ENCODE peak calls at places on chromosomes 16 and 17, in seven cellular contexts. One of them, this sample, is unnamed.

GRCh38 chr16:88298882-88299745 is 83.6 kb upstream of the ZNF469 start:
- DNase-seq in K562: no peak
- DNase-seq in HCT116: no peak
- DNase-seq in GM12878: no peak
- DNase-seq in H1: no peak
- DNase-seq in HepG2: no peak
- DNase-seq in SK-N-SH: no peak
- DNase-seq in this sample: no peak

GRCh38 chr16:21610006-21610544 is 10.7 kb downstream of the METTL9 start:
- DNase-seq in K562: no peak
- DNase-seq in HCT116: no peak
- DNase-seq in GM12878: no peak
- DNase-seq in H1: no peak
- DNase-seq in HepG2: no peak
- DNase-seq in SK-N-SH: no peak
- DNase-seq in this sample: no peak

GRCh38 chr16:64627288-64627687 is 494.6 kb downstream of the CDH11 start:
- DNase-seq in K562: no peak
- DNase-seq in HCT116: no peak
- DNase-seq in GM12878: no peak
- DNase-seq in H1: no peak
- DNase-seq in HepG2: no peak
- DNase-seq in SK-N-SH: no peak
- DNase-seq in this sample: no peak

GRCh38 chr17:43877451-43878155 is 29.7 kb downstream of the MPP2 start:
- DNase-seq in K562: no peak
- DNase-seq in HCT116: no peak
- DNase-seq in GM12878: no peak
- DNase-seq in H1: no peak
- DNase-seq in HepG2: no peak
- DNase-seq in SK-N-SH: no peak
- DNase-seq in this sample: no peak

GRCh38 chr17:59154335-59154720 is 658 bp downstream of the SKA2 start:
- DNase-seq in K562: peak; percentile 18
- DNase-seq in HCT116: no peak
- DNase-seq in GM12878: no peak
- DNase-seq in H1: no peak
- DNase-seq in HepG2: peak; percentile 41
- DNase-seq in SK-N-SH: peak; percentile 53
- DNase-seq in this sample: no peak

GRCh38 chr17:81336296-81336929 is 41.3 kb upstream of the SLC38A10 start:
- DNase-seq in K562: no peak
- DNase-seq in HCT116: no peak
- DNase-seq in GM12878: no peak
- DNase-seq in H1: no peak
- DNase-seq in HepG2: no peak
- DNase-seq in SK-N-SH: no peak
- DNase-seq in this sample: no peak

GRCh38 chr17:69424287-69425041 is 10.0 kb downstream of the MAP2K6 start:
- DNase-seq in K562: no peak
- DNase-seq in HCT116: no peak
- DNase-seq in GM12878: no peak
- DNase-seq in H1: no peak
- DNase-seq in HepG2: no peak
- DNase-seq in SK-N-SH: no peak
- DNase-seq in this sample: peak; percentile 23

GRCh38 chr16:74743668-74744299 is 30.8 kb downstream of the FA2H start:
- DNase-seq in K562: peak; percentile 87
- DNase-seq in HCT116: peak; percentile 97
- DNase-seq in GM12878: no peak
- DNase-seq in H1: no peak
- DNase-seq in HepG2: peak; percentile 52
- DNase-seq in SK-N-SH: no peak
- DNase-seq in this sample: peak; percentile 52

GRCh38 chr16:9666834-9667480 is 515.3 kb downstream of the GRIN2A start:
- DNase-seq in K562: no peak
- DNase-seq in HCT116: no peak
- DNase-seq in GM12878: no peak
- DNase-seq in H1: no peak
- DNase-seq in HepG2: no peak
- DNase-seq in SK-N-SH: no peak
- DNase-seq in this sample: no peak

GRCh38 chr17:49572806-49573420 is 2.8 kb upstream of the NXPH3 start:
- DNase-seq in K562: no peak
- DNase-seq in HCT116: no peak
- DNase-seq in GM12878: no peak
- DNase-seq in H1: no peak
- DNase-seq in HepG2: no peak
- DNase-seq in SK-N-SH: no peak
- DNase-seq in this sample: no peak

GRCh38 chr17:77836557-77837041 is 121.9 kb upstream of the TNRC6C start:
- DNase-seq in K562: no peak
- DNase-seq in HCT116: peak; percentile 65
- DNase-seq in GM12878: no peak
- DNase-seq in H1: no peak
- DNase-seq in HepG2: no peak
- DNase-seq in SK-N-SH: no peak
- DNase-seq in this sample: peak; percentile 80

GRCh38 chr17:80294653-80295052 is 34.0 kb downstream of the RNF213 start:
- DNase-seq in K562: no peak
- DNase-seq in HCT116: no peak
- DNase-seq in GM12878: no peak
- DNase-seq in H1: no peak
- DNase-seq in HepG2: no peak
- DNase-seq in SK-N-SH: no peak
- DNase-seq in this sample: no peak

GRCh38 chr16:67533024-67533560 is 4.5 kb downstream of the RIPOR1 start:
- DNase-seq in K562: no peak
- DNase-seq in HCT116: no peak
- DNase-seq in GM12878: no peak
- DNase-seq in H1: no peak
- DNase-seq in HepG2: no peak
- DNase-seq in SK-N-SH: peak; percentile 55
- DNase-seq in this sample: no peak

GRCh38 chr17:47620503-47621245 is 29.0 kb upstream of the KPNB1 start:
- DNase-seq in K562: no peak
- DNase-seq in HCT116: peak; percentile 68
- DNase-seq in GM12878: no peak
- DNase-seq in H1: no peak
- DNase-seq in HepG2: peak; percentile 52
- DNase-seq in SK-N-SH: no peak
- DNase-seq in this sample: no peak

GRCh38 chr16:57611184-57611583 is 17.2 kb upstream of the ADGRG1 start:
- DNase-seq in K562: no peak
- DNase-seq in HCT116: no peak
- DNase-seq in GM12878: no peak
- DNase-seq in H1: no peak
- DNase-seq in HepG2: no peak
- DNase-seq in SK-N-SH: no peak
- DNase-seq in this sample: no peak

GRCh38 chr16:24589997-24590396 is 50.6 kb downstream of the RBBP6 start:
- DNase-seq in K562: no peak
- DNase-seq in HCT116: no peak
- DNase-seq in GM12878: no peak
- DNase-seq in H1: no peak
- DNase-seq in HepG2: no peak
- DNase-seq in SK-N-SH: no peak
- DNase-seq in this sample: no peak

GRCh38 chr17:67294451-67295199 is 49.6 kb upstream of the HELZ start:
- DNase-seq in K562: no peak
- DNase-seq in HCT116: no peak
- DNase-seq in GM12878: no peak
- DNase-seq in H1: no peak
- DNase-seq in HepG2: no peak
- DNase-seq in SK-N-SH: no peak
- DNase-seq in this sample: no peak

GRCh38 chr16:57526498-57526897 is 9.9 kb downstream of the CCDC102A start:
- DNase-seq in K562: no peak
- DNase-seq in HCT116: no peak
- DNase-seq in GM12878: no peak
- DNase-seq in H1: no peak
- DNase-seq in HepG2: no peak
- DNase-seq in SK-N-SH: no peak
- DNase-seq in this sample: no peak

GRCh38 chr17:19709841-19710240 is 6.5 kb downstream of the SLC47A2 start:
- DNase-seq in K562: no peak
- DNase-seq in HCT116: no peak
- DNase-seq in GM12878: no peak
- DNase-seq in H1: no peak
- DNase-seq in HepG2: no peak
- DNase-seq in SK-N-SH: no peak
- DNase-seq in this sample: no peak

GRCh38 chr17:76140661-76141211 is 309 bp downstream of the FOXJ1 start:
- DNase-seq in K562: no peak
- DNase-seq in HCT116: no peak
- DNase-seq in GM12878: no peak
- DNase-seq in H1: no peak
- DNase-seq in HepG2: no peak
- DNase-seq in SK-N-SH: no peak
- DNase-seq in this sample: no peak

GRCh38 chr16:11431915-11432465 is 86.7 kb downstream of the RMI2 start:
- DNase-seq in K562: no peak
- DNase-seq in HCT116: no peak
- DNase-seq in GM12878: no peak
- DNase-seq in H1: no peak
- DNase-seq in HepG2: peak; percentile 80
- DNase-seq in SK-N-SH: peak; percentile 10
- DNase-seq in this sample: no peak

GRCh38 chr17:76538281-76538931 is 897 bp upstream of the CYGB start:
- DNase-seq in K562: no peak
- DNase-seq in HCT116: no peak
- DNase-seq in GM12878: no peak
- DNase-seq in H1: no peak
- DNase-seq in HepG2: no peak
- DNase-seq in SK-N-SH: peak; percentile 63
- DNase-seq in this sample: no peak

GRCh38 chr17:1367351-1367745 is 32.7 kb downstream of the YWHAE start:
- DNase-seq in K562: no peak
- DNase-seq in HCT116: no peak
- DNase-seq in GM12878: no peak
- DNase-seq in H1: no peak
- DNase-seq in HepG2: no peak
- DNase-seq in SK-N-SH: no peak
- DNase-seq in this sample: no peak

GRCh38 chr17:79852748-79853147 is 13.5 kb upstream of the CBX4 start:
- DNase-seq in K562: no peak
- DNase-seq in HCT116: no peak
- DNase-seq in GM12878: no peak
- DNase-seq in H1: no peak
- DNase-seq in HepG2: no peak
- DNase-seq in SK-N-SH: no peak
- DNase-seq in this sample: no peak

GRCh38 chr16:20520103-20520502 is 56.1 kb downstream of the ACSM2B start:
- DNase-seq in K562: no peak
- DNase-seq in HCT116: no peak
- DNase-seq in GM12878: no peak
- DNase-seq in H1: no peak
- DNase-seq in HepG2: no peak
- DNase-seq in SK-N-SH: no peak
- DNase-seq in this sample: no peak

GRCh38 chr16:89047331-89048086 is 46.1 kb upstream of the ACSF3 start:
- DNase-seq in K562: no peak
- DNase-seq in HCT116: no peak
- DNase-seq in GM12878: no peak
- DNase-seq in H1: no peak
- DNase-seq in HepG2: no peak
- DNase-seq in SK-N-SH: no peak
- DNase-seq in this sample: no peak

GRCh38 chr17:59026176-59026939 is 80.3 kb downstream of the TRIM37 start:
- DNase-seq in K562: no peak
- DNase-seq in HCT116: no peak
- DNase-seq in GM12878: no peak
- DNase-seq in H1: no peak
- DNase-seq in HepG2: no peak
- DNase-seq in SK-N-SH: no peak
- DNase-seq in this sample: no peak

GRCh38 chr17:7081341-7082062 is 1.5 kb upstream of the CLEC10A start:
- DNase-seq in K562: no peak
- DNase-seq in HCT116: no peak
- DNase-seq in GM12878: no peak
- DNase-seq in H1: no peak
- DNase-seq in HepG2: no peak
- DNase-seq in SK-N-SH: no peak
- DNase-seq in this sample: peak; percentile 40

GRCh38 chr17:55731586-55732250 is 9.1 kb upstream of the TMEM100 start:
- DNase-seq in K562: peak; percentile 50
- DNase-seq in HCT116: no peak
- DNase-seq in GM12878: no peak
- DNase-seq in H1: no peak
- DNase-seq in HepG2: no peak
- DNase-seq in SK-N-SH: no peak
- DNase-seq in this sample: no peak

GRCh38 chr17:80749611-80750010 is 205.0 kb downstream of the RPTOR start:
- DNase-seq in K562: no peak
- DNase-seq in HCT116: no peak
- DNase-seq in GM12878: no peak
- DNase-seq in H1: no peak
- DNase-seq in HepG2: no peak
- DNase-seq in SK-N-SH: no peak
- DNase-seq in this sample: no peak

GRCh38 chr16:82967424-82967823 is 340.7 kb downstream of the CDH13 start:
- DNase-seq in K562: no peak
- DNase-seq in HCT116: no peak
- DNase-seq in GM12878: no peak
- DNase-seq in H1: no peak
- DNase-seq in HepG2: no peak
- DNase-seq in SK-N-SH: no peak
- DNase-seq in this sample: no peak
- TF ChIP-seq JUND in K562: no peak
- TF ChIP-seq JUND in HCT116: no peak
- TF ChIP-seq JUND in GM12878: no peak
- TF ChIP-seq JUND in H1: no peak
- TF ChIP-seq JUND in HepG2: no peak
- TF ChIP-seq JUND in SK-N-SH: no peak
- TF ChIP-seq JUND in this sample: no peak

GRCh38 chr16:1870365-1871082 is 1.4 kb downstream of the MEIOB start:
- DNase-seq in K562: no peak
- DNase-seq in HCT116: peak; percentile 48
- DNase-seq in GM12878: no peak
- DNase-seq in H1: no peak
- DNase-seq in HepG2: peak; percentile 89
- DNase-seq in SK-N-SH: no peak
- DNase-seq in this sample: no peak
- TF ChIP-seq JUND in K562: peak; percentile 66
- TF ChIP-seq JUND in HCT116: peak; percentile 78
- TF ChIP-seq JUND in GM12878: no peak
- TF ChIP-seq JUND in H1: no peak
- TF ChIP-seq JUND in HepG2: peak; percentile 18
- TF ChIP-seq JUND in SK-N-SH: peak; percentile 64
- TF ChIP-seq JUND in this sample: no peak

GRCh38 chr16:61946019-61946418 is 90.2 kb downstream of the CDH8 start:
- DNase-seq in K562: no peak
- DNase-seq in HCT116: no peak
- DNase-seq in GM12878: no peak
- DNase-seq in H1: no peak
- DNase-seq in HepG2: no peak
- DNase-seq in SK-N-SH: no peak
- DNase-seq in this sample: no peak
- TF ChIP-seq JUND in K562: no peak
- TF ChIP-seq JUND in HCT116: no peak
- TF ChIP-seq JUND in GM12878: no peak
- TF ChIP-seq JUND in H1: no peak
- TF ChIP-seq JUND in HepG2: no peak
- TF ChIP-seq JUND in SK-N-SH: no peak
- TF ChIP-seq JUND in this sample: no peak

GRCh38 chr17:4636474-4637100 is 4.9 kb downstream of the ALOX15 start:
- DNase-seq in K562: no peak
- DNase-seq in HCT116: no peak
- DNase-seq in GM12878: no peak
- DNase-seq in H1: no peak
- DNase-seq in HepG2: no peak
- DNase-seq in SK-N-SH: no peak
- DNase-seq in this sample: no peak
- TF ChIP-seq JUND in K562: no peak
- TF ChIP-seq JUND in HCT116: no peak
- TF ChIP-seq JUND in GM12878: no peak
- TF ChIP-seq JUND in H1: no peak
- TF ChIP-seq JUND in HepG2: no peak
- TF ChIP-seq JUND in SK-N-SH: no peak
- TF ChIP-seq JUND in this sample: no peak